ENCODE peak calls at places on chromosomes 4 and X, in eight cellular contexts. One of them, this sample, is unnamed.

GRCh38 chr4:120809518-120809917 is 113.0 kb downstream of the PRDM5 start:
- DNase-seq in uterus: no peak
- DNase-seq in testis: no peak
- DNase-seq in mammary epithelial cell: no peak
- DNase-seq in BE2C: no peak
- DNase-seq in Peyer's patch: no peak
- DNase-seq in AG10803: no peak
- DNase-seq in hepatocyte: no peak
- DNase-seq in this sample: no peak

GRCh38 chrX:124328765-124329164 is 3.7 kb upstream of the TEX13D start:
- DNase-seq in testis: no peak
- DNase-seq in BE2C: no peak
- DNase-seq in uterus: no peak
- DNase-seq in mammary epithelial cell: peak; percentile 71
- DNase-seq in AG10803: peak; percentile 0
- DNase-seq in hepatocyte: no peak
- DNase-seq in Peyer's patch: no peak
- DNase-seq in this sample: no peak

GRCh38 chrX:103565197-103565596 is 20.1 kb upstream of the TCEAL4 start:
- DNase-seq in BE2C: no peak
- DNase-seq in mammary epithelial cell: no peak
- DNase-seq in testis: no peak
- DNase-seq in hepatocyte: no peak
- DNase-seq in Peyer's patch: no peak
- DNase-seq in uterus: no peak
- DNase-seq in AG10803: no peak
- DNase-seq in this sample: no peak

GRCh38 chr4:54099287-54099958 is 540 bp upstream of the GSX2 start:
- DNase-seq in uterus: no peak
- DNase-seq in testis: no peak
- DNase-seq in hepatocyte: no peak
- DNase-seq in mammary epithelial cell: no peak
- DNase-seq in Peyer's patch: no peak
- DNase-seq in AG10803: no peak
- DNase-seq in BE2C: no peak
- DNase-seq in this sample: no peak

GRCh38 chr4:3343358-3343757 is 50.5 kb downstream of the RGS12 start:
- DNase-seq in testis: no peak
- DNase-seq in BE2C: no peak
- DNase-seq in uterus: no peak
- DNase-seq in hepatocyte: no peak
- DNase-seq in AG10803: no peak
- DNase-seq in mammary epithelial cell: no peak
- DNase-seq in Peyer's patch: no peak
- DNase-seq in this sample: no peak

GRCh38 chrX:78327370-78328048 is at the start of gene CYSLTR1:
- DNase-seq in testis: no peak
- DNase-seq in uterus: no peak
- DNase-seq in AG10803: no peak
- DNase-seq in hepatocyte: no peak
- DNase-seq in Peyer's patch: no peak
- DNase-seq in BE2C: no peak
- DNase-seq in mammary epithelial cell: no peak
- DNase-seq in this sample: no peak

GRCh38 chr4:24794916-24795665 is at the start of gene SOD3:
- DNase-seq in Peyer's patch: peak; percentile 57
- DNase-seq in hepatocyte: peak; percentile 69
- DNase-seq in mammary epithelial cell: no peak
- DNase-seq in testis: peak; percentile 91
- DNase-seq in BE2C: no peak
- DNase-seq in uterus: peak; percentile 89
- DNase-seq in AG10803: peak; percentile 92
- DNase-seq in this sample: peak; percentile 86

GRCh38 chr4:71417150-71417549 is 78.3 kb downstream of the SLC4A4 start:
- DNase-seq in BE2C: no peak
- DNase-seq in uterus: no peak
- DNase-seq in AG10803: no peak
- DNase-seq in mammary epithelial cell: no peak
- DNase-seq in testis: no peak
- DNase-seq in Peyer's patch: no peak
- DNase-seq in hepatocyte: peak; percentile 11
- DNase-seq in this sample: no peak

GRCh38 chrX:14508025-14508690 is 21.2 kb upstream of the GLRA2 start:
- DNase-seq in BE2C: no peak
- DNase-seq in testis: no peak
- DNase-seq in uterus: no peak
- DNase-seq in mammary epithelial cell: peak; percentile 39
- DNase-seq in Peyer's patch: no peak
- DNase-seq in hepatocyte: no peak
- DNase-seq in AG10803: no peak
- DNase-seq in this sample: no peak

GRCh38 chrX:19373034-19373891 is 29.5 kb downstream of the PDHA1 start:
- DNase-seq in hepatocyte: no peak
- DNase-seq in mammary epithelial cell: no peak
- DNase-seq in testis: no peak
- DNase-seq in uterus: no peak
- DNase-seq in AG10803: no peak
- DNase-seq in Peyer's patch: no peak
- DNase-seq in BE2C: no peak
- DNase-seq in this sample: no peak

GRCh38 chrX:154043003-154043402 is 23.3 kb upstream of the IRAK1 start:
- DNase-seq in BE2C: no peak
- DNase-seq in hepatocyte: no peak
- DNase-seq in mammary epithelial cell: peak; percentile 42
- DNase-seq in testis: no peak
- DNase-seq in uterus: no peak
- DNase-seq in Peyer's patch: no peak
- DNase-seq in AG10803: peak; percentile 80
- DNase-seq in this sample: peak; percentile 88

GRCh38 chrX:34612036-34612435 is 45.0 kb downstream of the TMEM47 start:
- DNase-seq in Peyer's patch: no peak
- DNase-seq in hepatocyte: no peak
- DNase-seq in mammary epithelial cell: no peak
- DNase-seq in BE2C: no peak
- DNase-seq in AG10803: no peak
- DNase-seq in testis: no peak
- DNase-seq in uterus: no peak
- DNase-seq in this sample: no peak

GRCh38 chr4:52641853-52642563 is 17.1 kb downstream of the USP46 start:
- DNase-seq in uterus: no peak
- DNase-seq in Peyer's patch: no peak
- DNase-seq in AG10803: no peak
- DNase-seq in BE2C: no peak
- DNase-seq in hepatocyte: no peak
- DNase-seq in testis: no peak
- DNase-seq in mammary epithelial cell: peak; percentile 81
- DNase-seq in this sample: peak; percentile 72

GRCh38 chr4:52713456-52713937 is 37.7 kb downstream of the ERVMER34-1 start:
- DNase-seq in testis: peak; percentile 65
- DNase-seq in Peyer's patch: no peak
- DNase-seq in hepatocyte: peak; percentile 19
- DNase-seq in mammary epithelial cell: no peak
- DNase-seq in AG10803: no peak
- DNase-seq in uterus: no peak
- DNase-seq in BE2C: peak; percentile 9
- DNase-seq in this sample: peak; percentile 19

GRCh38 chrX:85084770-85085393 is 81.2 kb downstream of the APOOL start:
- DNase-seq in BE2C: peak; percentile 5
- DNase-seq in uterus: no peak
- DNase-seq in mammary epithelial cell: peak; percentile 14
- DNase-seq in hepatocyte: peak; percentile 48
- DNase-seq in testis: peak; percentile 37
- DNase-seq in Peyer's patch: no peak
- DNase-seq in AG10803: peak; percentile 31
- DNase-seq in this sample: peak; percentile 42

GRCh38 chr4:152778656-152779512 is 646 bp downstream of the TIGD4 start:
- DNase-seq in testis: peak; percentile 28
- DNase-seq in AG10803: peak; percentile 14
- DNase-seq in mammary epithelial cell: peak; percentile 30
- DNase-seq in hepatocyte: peak; percentile 28
- DNase-seq in BE2C: peak; percentile 24
- DNase-seq in Peyer's patch: peak; percentile 48
- DNase-seq in uterus: no peak
- DNase-seq in this sample: no peak

DNA sequence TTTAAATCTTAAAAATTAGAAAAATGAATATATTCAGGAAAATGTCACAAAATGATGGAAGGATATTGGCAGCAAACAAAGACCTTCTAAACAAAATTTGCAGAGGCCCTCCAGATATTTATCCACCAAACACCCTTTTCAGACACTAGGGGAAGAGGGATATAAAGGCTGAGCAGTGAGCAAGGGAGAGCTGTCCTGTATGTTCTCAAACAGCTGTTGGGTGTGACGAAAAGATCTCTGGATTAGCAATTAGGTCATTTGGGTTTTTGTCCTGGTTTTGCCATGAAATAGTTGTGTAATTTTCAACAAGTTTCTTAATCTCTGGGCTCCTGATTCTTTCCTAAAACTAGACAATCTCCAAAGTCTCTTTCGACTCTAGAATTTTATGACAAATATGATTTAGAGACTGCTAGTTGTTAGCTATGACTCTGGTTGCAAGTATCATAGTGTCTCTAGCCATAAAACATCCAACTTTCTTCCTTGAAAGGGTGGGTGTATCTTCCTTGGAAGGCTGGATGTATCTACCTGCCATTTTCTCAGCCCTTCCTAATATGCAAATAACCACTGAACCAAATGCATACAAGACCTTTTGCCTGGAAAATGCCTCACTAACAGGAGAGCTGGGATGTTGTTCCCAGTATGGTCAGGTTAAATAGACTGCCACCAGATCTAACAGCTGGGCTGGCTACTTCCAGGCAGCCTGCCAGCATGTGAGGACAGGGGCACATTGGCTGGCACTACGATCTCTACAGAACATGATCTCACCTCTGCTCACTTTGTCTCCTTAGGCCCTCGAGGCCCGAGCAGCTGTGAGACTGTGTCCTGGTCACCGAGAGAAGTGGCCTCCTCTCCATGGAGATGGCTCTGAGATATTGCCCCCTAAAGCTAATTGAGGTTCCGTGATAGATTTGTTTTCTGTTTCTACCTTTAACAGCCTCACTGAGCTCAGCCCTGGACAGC is 225.5 kb upstream of the JADE1 start:
- DNase-seq in testis: no peak
- DNase-seq in Peyer's patch: no peak
- DNase-seq in mammary epithelial cell: no peak
- DNase-seq in hepatocyte: no peak
- DNase-seq in uterus: no peak
- DNase-seq in AG10803: peak; percentile 60
- DNase-seq in BE2C: peak; percentile 32
- DNase-seq in this sample: peak; percentile 86
- TF ChIP-seq CTCF in testis: no peak
- TF ChIP-seq CTCF in Peyer's patch: peak; percentile 14
- TF ChIP-seq CTCF in mammary epithelial cell: no peak
- TF ChIP-seq CTCF in hepatocyte: no peak
- TF ChIP-seq CTCF in uterus: no peak
- TF ChIP-seq CTCF in AG10803: peak; percentile 25
- TF ChIP-seq CTCF in BE2C: no peak
- TF ChIP-seq CTCF in this sample: peak; percentile 26

GRCh38 chr4:163558539-163559044 is 64.1 kb downstream of the TMA16 start:
- DNase-seq in mammary epithelial cell: peak; percentile 7
- DNase-seq in uterus: no peak
- DNase-seq in testis: no peak
- DNase-seq in AG10803: no peak
- DNase-seq in Peyer's patch: no peak
- DNase-seq in BE2C: no peak
- DNase-seq in hepatocyte: peak; percentile 15
- DNase-seq in this sample: peak; percentile 33
- H3K4me3 ChIP-seq in mammary epithelial cell: no peak overlapping the region
- H3K4me3 ChIP-seq in uterus: no peak overlapping the region
- H3K4me3 ChIP-seq in testis: no peak overlapping the region
- H3K4me3 ChIP-seq in AG10803: no peak overlapping the region
- H3K4me3 ChIP-seq in Peyer's patch: no peak overlapping the region
- H3K4me3 ChIP-seq in BE2C: no peak overlapping the region
- H3K4me3 ChIP-seq in hepatocyte: no peak overlapping the region
- H3K4me3 ChIP-seq in this sample: no peak overlapping the region

GRCh38 chr4:8781641-8782040 is 90.0 kb downstream of the HMX1 start:
- DNase-seq in hepatocyte: no peak
- DNase-seq in AG10803: no peak
- DNase-seq in testis: no peak
- DNase-seq in Peyer's patch: no peak
- DNase-seq in BE2C: no peak
- DNase-seq in uterus: no peak
- DNase-seq in mammary epithelial cell: no peak
- DNase-seq in this sample: no peak
- TF ChIP-seq CTCF in hepatocyte: no peak
- TF ChIP-seq CTCF in AG10803: no peak
- TF ChIP-seq CTCF in testis: no peak
- TF ChIP-seq CTCF in Peyer's patch: no peak
- TF ChIP-seq CTCF in BE2C: no peak
- TF ChIP-seq CTCF in uterus: no peak
- TF ChIP-seq CTCF in mammary epithelial cell: no peak
- TF ChIP-seq CTCF in this sample: no peak

DNA sequence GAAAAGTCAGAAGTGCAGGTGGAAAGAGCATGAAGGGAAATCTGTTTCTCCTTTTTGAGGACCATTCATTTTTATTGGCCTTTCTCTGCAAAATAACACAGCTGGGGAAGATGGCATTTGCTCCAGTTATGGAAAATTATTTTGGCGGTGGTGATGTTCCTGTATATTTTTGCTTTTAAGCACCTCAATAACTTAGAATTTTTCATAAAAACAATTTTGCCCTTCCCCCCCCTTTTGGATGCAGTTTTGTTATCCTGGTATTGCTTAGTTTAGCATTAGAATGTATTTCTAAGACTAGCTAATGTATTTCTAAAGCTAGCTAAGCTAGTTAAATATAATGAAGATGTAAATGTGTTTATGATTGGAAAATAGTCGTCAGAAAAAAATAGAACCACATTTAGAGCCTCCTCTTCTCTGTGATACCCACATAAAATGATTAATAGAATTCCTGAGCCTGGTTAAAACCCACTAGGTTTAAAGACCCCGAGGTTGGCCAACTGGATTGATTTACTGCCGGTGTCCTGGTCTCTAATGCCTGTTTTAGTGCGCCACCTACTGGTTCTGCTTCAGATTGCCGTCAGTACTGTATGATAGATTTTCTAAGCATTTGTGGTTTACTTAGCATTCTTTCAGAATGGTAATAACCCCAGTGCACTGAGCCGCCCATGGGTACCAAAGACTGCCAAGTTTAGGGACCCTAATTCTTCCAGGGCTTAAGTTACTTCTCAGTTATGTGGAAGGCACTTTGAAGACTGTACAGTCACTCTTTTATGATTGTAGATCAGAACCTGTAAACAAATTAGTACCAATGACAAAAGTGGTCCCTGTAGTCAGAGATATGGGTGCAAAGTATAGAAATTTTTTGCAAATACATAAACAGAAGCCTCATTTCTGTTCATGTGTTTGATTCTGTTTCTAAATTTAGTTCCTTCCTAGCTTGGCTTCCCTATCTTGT is 11.4 kb downstream of the KLF3 start:
- DNase-seq in Peyer's patch: no peak
- DNase-seq in mammary epithelial cell: peak; percentile 68
- DNase-seq in testis: peak; percentile 94
- DNase-seq in AG10803: peak; percentile 78
- DNase-seq in uterus: peak; percentile 85
- DNase-seq in BE2C: peak; percentile 81
- DNase-seq in hepatocyte: peak; percentile 90
- DNase-seq in this sample: peak; percentile 89
- H3K4me3 ChIP-seq in Peyer's patch: no peak overlapping the region
- H3K4me3 ChIP-seq in mammary epithelial cell: no peak overlapping the region
- H3K4me3 ChIP-seq in testis: no peak overlapping the region
- H3K4me3 ChIP-seq in AG10803: no peak overlapping the region
- H3K4me3 ChIP-seq in uterus: no peak overlapping the region
- H3K4me3 ChIP-seq in BE2C: no peak overlapping the region
- H3K4me3 ChIP-seq in hepatocyte: peak overlapping the region; percentile 2
- H3K4me3 ChIP-seq in this sample: no peak overlapping the region